ENCODE peak calls at places on chromosomes 1 and 21, in six cellular contexts. J is Peyer's patch, W is coronary artery, U is AG04450, A is OCI-LY7, N is stomach. O is an unnamed sample.

GRCh38 chr1:10901091-10901893 is 104.8 kb upstream of the CASZ1 start:
- DNase-seq in U (no peak), A (no peak), N (peak), J (no peak), W (no peak), O (peak)

GRCh38 chr1:190084552-190084951 is 393.1 kb downstream of the BRINP3 start:
- DNase-seq in A (peak), U (no peak), J (no peak), N (no peak), W (no peak), O (no peak)

GRCh38 chr1:91693542-91693941 is 192.4 kb downstream of the TGFBR3 start:
- DNase-seq in U (no peak), N (peak), W (no peak), A (no peak), J (no peak), O (no peak)

GRCh38 chr1:23362218-23362713 is 7.4 kb downstream of the ZNF436 start:
- DNase-seq in W (no peak), U (no peak), N (no peak), A (no peak), J (no peak), O (no peak)

GRCh38 chr1:226894826-226895225 is 24.4 kb downstream of the PSEN2 start:
- DNase-seq in J (no peak), N (no peak), U (no peak), W (no peak), A (no peak), O (no peak)

GRCh38 chr21:26117324-26117971 is 53.1 kb downstream of the APP start:
- DNase-seq in W (no peak), U (no peak), N (no peak), A (no peak), J (no peak), O (no peak)

GRCh38 chr1:235942625-235942934 is 75.9 kb upstream of the LYST start:
- DNase-seq in A (no peak), U (no peak), J (no peak), W (no peak), N (no peak), O (no peak)

GRCh38 chr1:244171241-244171985 is 120.3 kb downstream of the ZBTB18 start:
- DNase-seq in U (no peak), W (no peak), N (no peak), J (no peak), A (no peak), O (no peak)

GRCh38 chr1:20473894-20474293 is 12.1 kb downstream of the CAMK2N1 start:
- DNase-seq in A (no peak), W (no peak), J (no peak), U (no peak), N (no peak), O (no peak)

GRCh38 chr1:155300553-155301329 is 497 bp downstream of the PKLR start:
- DNase-seq in U (no peak), W (no peak), N (no peak), A (no peak), J (peak), O (no peak)

GRCh38 chr1:21506804-21507203 is 2.4 kb upstream of the ALPL start:
- DNase-seq in A (no peak), J (no peak), N (no peak), W (no peak), U (no peak), O (no peak)

GRCh38 chr1:225511828-225512381 is 84.1 kb upstream of the LBR start:
- DNase-seq in N (no peak), U (no peak), J (no peak), W (no peak), A (no peak), O (no peak)

GRCh38 chr1:235557495-235557894 is 53.2 kb upstream of the B3GALNT2 start:
- DNase-seq in A (peak), J (no peak), U (no peak), N (no peak), W (no peak), O (no peak)

GRCh38 chr1:203593143-203593542 is 33.5 kb upstream of the ATP2B4 start:
- DNase-seq in W (no peak), N (no peak), U (no peak), A (no peak), J (no peak), O (no peak)

GRCh38 chr1:97507863-97508262 is 413.0 kb downstream of the DPYD start:
- DNase-seq in N (no peak), A (no peak), U (no peak), W (no peak), J (no peak), O (no peak)

GRCh38 chr1:40303051-40303771 is 13.9 kb downstream of the COL9A2 start:
- DNase-seq in W (no peak), J (no peak), N (no peak), A (no peak), U (no peak), O (no peak)

GRCh38 chr1:231748744-231749143 is 122.2 kb downstream of the DISC1 start:
- DNase-seq in N (no peak), U (no peak), A (no peak), J (no peak), W (no peak), O (no peak)

GRCh38 chr1:214386747-214387146 is 105.8 kb downstream of the SMYD2 start:
- DNase-seq in W (no peak), N (no peak), U (no peak), A (no peak), J (no peak), O (no peak)

GRCh38 chr1:220300442-220301121 is 28.3 kb upstream of the RAB3GAP2 start:
- DNase-seq in A (no peak), N (peak), U (peak), J (peak), W (peak), O (peak)

GRCh38 chr1:36387141-36387949 is 1.6 kb upstream of the STK40 start:
- DNase-seq in A (peak), U (no peak), N (no peak), J (no peak), W (no peak), O (no peak)

GRCh38 chr21:22881131-22881530 is 1882.9 kb downstream of the NCAM2 start:
- DNase-seq in J (no peak), N (no peak), W (no peak), A (no peak), U (no peak), O (no peak)

GRCh38 chr1:18670267-18670910 is 39.7 kb downstream of the PAX7 start:
- DNase-seq in U (no peak), A (no peak), N (no peak), W (no peak), J (no peak), O (peak)

GRCh38 chr1:121458291-121459048 is 273.7 kb downstream of the SRGAP2C start:
- DNase-seq in U (no peak), A (peak), J (no peak), W (no peak), N (no peak), O (no peak)

GRCh38 chr1:43267291-43267805 is 2.4 kb upstream of the TMEM125 start:
- DNase-seq in A (no peak), N (peak), W (peak), J (peak), U (peak), O (peak)

GRCh38 chr1:245879091-245879490 is 628.0 kb downstream of the SMYD3 start:
- DNase-seq in N (no peak), U (no peak), J (no peak), A (no peak), W (no peak), O (no peak)

GRCh38 chr1:214402583-214403216 is 121.7 kb downstream of the SMYD2 start:
- DNase-seq in W (no peak), A (no peak), J (no peak), N (peak), U (no peak), O (no peak)

GRCh38 chr1:41361495-41362356 is 492 bp downstream of the FOXO6 start:
- DNase-seq in J (no peak), W (no peak), U (no peak), N (no peak), A (peak), O (peak)

GRCh38 chr1:41361028-41361494 is at the start of gene FOXO6:
- DNase-seq in W (peak), U (peak), N (peak), A (peak), J (peak), O (peak)

GRCh38 chr1:41359211-41360073 is 1.8 kb upstream of the FOXO6 start:
- DNase-seq in N (peak), J (peak), U (no peak), W (peak), A (no peak), O (peak)

GRCh38 chr1:41362357-41362721 is 1.1 kb downstream of the FOXO6 start:
- DNase-seq in W (no peak), A (no peak), U (no peak), N (no peak), J (no peak), O (no peak)

DNA sequence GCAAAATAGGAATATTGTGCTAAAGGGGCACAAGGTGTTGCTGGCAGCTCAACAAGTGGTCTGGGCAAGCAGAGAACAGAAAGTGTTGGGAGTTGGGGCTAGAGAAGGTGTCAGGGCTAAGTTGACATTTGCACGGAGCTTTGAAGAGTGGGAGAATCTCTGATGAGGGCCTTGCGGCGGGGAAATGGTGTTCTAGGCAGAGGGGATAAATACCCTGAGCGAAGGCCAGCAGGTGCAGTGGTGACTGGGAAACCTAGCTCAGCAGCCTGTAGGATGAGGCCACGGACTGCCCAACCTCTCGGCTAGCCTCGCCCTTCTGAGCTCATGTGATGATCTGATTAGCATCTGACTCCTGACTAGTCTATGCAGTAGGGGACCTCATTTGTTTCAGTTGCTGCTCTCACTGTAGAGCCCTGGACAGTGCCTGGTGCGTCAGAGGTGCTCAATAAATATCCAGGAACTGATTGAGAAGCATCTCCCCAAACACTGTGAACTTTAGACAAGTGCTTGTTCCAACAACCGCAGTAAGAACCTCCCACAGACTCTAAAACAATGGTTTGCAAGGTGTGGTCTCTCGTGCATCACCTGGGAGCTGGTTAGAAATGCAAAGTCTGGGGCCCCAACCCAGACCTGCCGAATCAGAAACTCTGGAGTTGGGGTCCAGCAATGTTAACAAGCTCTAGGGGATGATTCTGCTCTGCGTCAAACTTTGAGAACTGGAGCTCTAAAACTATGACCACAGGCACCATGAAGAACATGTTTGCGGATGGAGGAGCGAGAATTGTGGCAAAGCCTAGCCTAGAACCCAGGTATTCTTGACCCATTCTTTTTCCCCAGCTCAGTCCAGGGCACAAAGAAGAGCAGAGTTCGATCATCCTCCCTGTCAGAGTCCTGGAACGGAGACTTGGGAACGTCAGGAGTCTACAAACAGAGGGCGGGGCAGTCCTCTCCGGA is 883 bp upstream of the FOXO6 start:
- DNase-seq in N (no peak), A (no peak), U (no peak), W (peak), J (peak), O (peak)
- H3K4me3 ChIP-seq in N (peak), A (peak), U (peak), W (peak), J (peak), O (peak)

DNA sequence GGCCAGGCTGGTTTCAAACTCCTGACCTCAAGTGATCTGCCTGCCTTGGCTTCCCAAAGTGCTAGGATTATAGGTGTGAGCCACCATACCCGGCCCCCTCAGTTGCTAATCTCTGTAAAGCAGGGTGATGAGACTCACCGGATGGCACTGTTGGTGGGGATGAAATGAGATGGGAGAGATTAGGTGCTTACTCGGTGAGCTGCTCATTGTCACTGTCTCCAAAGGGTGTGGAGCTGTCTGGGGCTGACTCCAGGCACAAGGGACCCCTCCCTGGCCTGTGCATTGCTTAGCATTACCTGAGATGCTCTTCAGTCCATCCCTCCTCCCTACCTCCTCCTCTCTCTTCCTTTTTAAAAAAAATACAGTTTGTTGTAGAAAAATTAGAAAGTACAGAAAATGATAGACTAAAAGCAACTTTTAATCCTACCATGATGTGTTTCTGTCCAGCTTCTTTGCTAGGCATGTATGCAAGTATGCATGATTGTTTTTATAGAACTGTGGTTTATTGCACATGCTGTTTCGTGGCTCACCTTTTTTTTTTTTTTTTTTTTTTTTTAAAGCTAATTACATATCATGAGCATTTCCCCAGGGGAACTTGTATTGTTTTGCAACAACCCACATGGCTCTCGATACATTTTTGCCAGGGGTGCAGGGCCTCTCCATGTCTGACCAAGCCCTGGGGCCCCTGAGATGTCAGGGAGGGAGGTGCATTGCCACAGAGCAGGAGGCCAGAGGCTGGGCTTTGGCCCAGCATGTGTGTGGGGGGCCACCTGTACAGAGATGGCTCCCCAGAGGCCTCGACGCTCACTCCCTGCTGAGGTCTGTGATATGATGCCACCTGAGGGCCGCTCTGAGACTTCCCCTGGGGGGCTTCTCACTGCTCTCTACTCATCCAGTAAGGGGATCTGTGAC is 55.4 kb downstream of the ARHGEF10L start:
- DNase-seq in J (no peak), A (no peak), W (no peak), N (no peak), U (no peak), O (no peak)
- H3K27ac ChIP-seq in J (peak), A (no peak), W (peak), N (no peak), U (no peak), O (no peak)

GRCh38 chr21:33302055-33302454 is 22.7 kb upstream of the IFNAR1 start:
- DNase-seq in N (no peak), W (no peak), U (no peak), J (no peak), A (no peak), O (no peak)
- TF ChIP-seq CTCF in N (no peak), W (no peak), U (no peak), J (no peak), A (no peak), O (no peak)

GRCh38 chr1:32240140-32240951 is 6.7 kb upstream of the FAM167B start:
- DNase-seq in U (no peak), A (peak), W (peak), J (peak), N (peak), O (peak)

GRCh38 chr1:32242341-32242851 is 4.6 kb upstream of the FAM167B start:
- DNase-seq in J (peak), U (no peak), A (no peak), W (no peak), N (no peak), O (no peak)

GRCh38 chr1:32239790-32240139 is 7.3 kb upstream of the FAM167B start:
- DNase-seq in N (no peak), U (no peak), W (no peak), A (no peak), J (peak), O (no peak)

GRCh38 chr1:32239335-32239734 is 7.7 kb upstream of the FAM167B start:
- DNase-seq in U (no peak), W (no peak), N (no peak), J (no peak), A (no peak), O (no peak)

DNA sequence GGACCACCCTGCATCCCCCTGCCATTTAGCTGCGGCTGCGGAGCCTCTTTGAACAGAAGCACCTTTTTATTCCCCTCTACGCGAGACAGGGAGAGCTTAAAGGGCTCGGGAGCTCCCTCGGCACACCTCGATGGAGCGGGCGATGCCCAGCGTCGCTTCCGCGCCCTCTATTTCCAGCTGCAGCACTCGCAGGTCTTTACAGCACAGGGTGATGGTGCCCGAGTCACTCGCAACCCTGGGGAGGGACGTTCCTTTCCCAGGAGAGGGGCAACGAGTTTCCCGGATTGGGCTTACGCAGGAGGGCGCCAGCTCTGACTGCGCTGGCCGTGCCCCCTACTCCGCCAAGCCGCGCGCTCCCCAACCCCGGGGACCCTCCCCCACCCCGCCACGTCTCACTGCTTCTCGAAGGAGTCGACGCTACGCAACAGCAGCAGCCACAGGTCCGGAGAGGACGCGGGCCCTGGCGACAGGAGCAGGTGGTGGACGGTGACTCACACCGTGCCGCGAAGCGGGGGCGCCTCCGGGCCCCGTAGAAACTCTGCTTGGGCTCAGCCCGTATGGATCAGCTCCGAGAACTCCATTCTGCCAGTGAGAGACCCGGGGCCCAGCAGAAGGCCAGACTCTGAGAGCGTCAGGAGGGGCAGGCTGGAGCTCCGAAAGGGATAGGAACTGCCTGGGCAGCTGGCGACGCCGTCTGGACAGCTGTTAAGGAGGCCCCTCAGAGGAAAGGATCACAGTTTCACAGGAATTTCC is 5.8 kb upstream of the FAM167B start:
- DNase-seq in W (peak), N (peak), J (peak), A (no peak), U (no peak), O (peak)
- H3K4me3 ChIP-seq in W (peak), N (peak), J (peak), A (peak), U (peak), O (peak)

GRCh38 chr1:61175976-61176375 is 93.6 kb downstream of the NFIA start:
- DNase-seq in W (no peak), U (no peak), N (no peak), A (no peak), J (no peak), O (no peak)
- H3K27ac ChIP-seq in W (peak), U (no peak), N (no peak), A (no peak), J (no peak), O (no peak)

DNA sequence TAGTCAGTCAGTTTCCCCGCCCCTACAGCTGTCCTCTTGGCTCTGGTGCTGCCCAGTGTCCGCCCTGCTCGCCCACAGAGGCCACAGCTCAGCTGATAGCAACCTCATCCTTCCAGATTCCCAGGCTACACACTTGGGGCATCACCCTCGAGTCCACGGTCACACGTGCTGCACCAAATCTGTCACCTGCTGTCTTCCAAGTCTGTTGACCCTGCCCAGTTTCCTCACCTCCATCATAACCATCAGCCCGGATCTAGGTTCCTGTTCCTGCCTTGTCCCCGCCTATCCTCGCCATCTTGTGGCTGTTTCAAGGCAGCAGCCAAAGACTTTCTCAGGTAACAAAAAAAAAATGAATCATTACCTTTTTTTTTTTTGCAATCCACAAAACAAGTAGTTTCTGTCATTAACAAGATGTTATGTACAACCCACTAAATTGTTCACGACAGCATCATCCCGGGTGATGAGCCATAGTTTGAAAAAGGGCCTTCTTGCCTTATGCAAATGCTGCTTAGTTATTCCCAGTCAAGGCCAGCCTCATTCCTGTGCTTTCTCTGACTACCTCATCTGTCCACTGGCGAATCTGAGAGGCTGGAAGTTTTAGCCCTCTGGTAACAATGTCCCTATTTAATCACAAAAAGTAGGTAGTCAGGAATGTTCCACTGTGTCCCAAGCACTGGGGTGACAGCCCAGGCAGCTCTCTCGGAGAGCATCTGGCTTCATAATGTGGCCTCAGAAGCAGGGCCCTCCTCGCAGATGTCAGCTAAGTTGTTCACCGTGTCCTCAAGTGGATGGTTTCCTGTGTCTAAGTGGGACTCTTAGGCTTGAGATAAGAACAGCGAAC is 4.9 kb upstream of the MIIP start:
- DNase-seq in J (no peak), A (no peak), N (no peak), U (no peak), W (no peak), O (no peak)
- TF ChIP-seq CTCF in J (no peak), A (peak), N (no peak), U (peak), W (no peak), O (no peak)